ENCODE peak calls at places on chromosome 18, in eight cellular contexts. Q is stomach, O is GM12865, R is RWPE1, Z is lung, S is OCI-LY7, J is GM10248, F is endothelial cell. I is an unnamed sample.

GRCh38 chr18:75264195-75264594 is 53.6 kb downstream of the TSHZ1 start:
- DNase-seq in R (no peak), F (no peak), O (no peak), Q (no peak), J (no peak), S (no peak), Z (no peak), I (no peak)

GRCh38 chr18:48639772-48640432 is 101.1 kb downstream of the CTIF start:
- DNase-seq in S (no peak), J (no peak), R (peak), O (peak), Z (no peak), F (peak), Q (no peak), I (no peak)

GRCh38 chr18:71168576-71169145 is 879.8 kb downstream of the SOCS6 start:
- DNase-seq in Q (no peak), Z (no peak), S (no peak), O (no peak), F (no peak), R (no peak), J (no peak), I (no peak)

GRCh38 chr18:63177259-63177658 is 142.3 kb downstream of the BCL2 start:
- DNase-seq in Z (no peak), R (no peak), O (no peak), S (no peak), J (no peak), F (no peak), Q (no peak), I (no peak)

GRCh38 chr18:48183613-48184012 is 225.6 kb downstream of the ZBTB7C start:
- DNase-seq in Z (no peak), J (no peak), O (no peak), Q (no peak), S (no peak), R (no peak), F (no peak), I (no peak)

GRCh38 chr18:33116376-33116775 is 324.1 kb downstream of the CCDC178 start:
- DNase-seq in Z (no peak), J (no peak), Q (peak), S (no peak), O (no peak), R (no peak), F (no peak), I (no peak)

GRCh38 chr18:1585881-1586488 is 681.3 kb downstream of the ADCYAP1 start:
- DNase-seq in R (peak), J (peak), Z (no peak), O (peak), S (peak), F (no peak), Q (no peak), I (peak)

GRCh38 chr18:61817086-61817485 is 75.7 kb downstream of the RNF152 start:
- DNase-seq in S (no peak), Q (no peak), R (no peak), F (no peak), J (no peak), O (no peak), Z (no peak), I (no peak)

GRCh38 chr18:63102941-63103744 is 216.4 kb downstream of the BCL2 start:
- DNase-seq in F (no peak), Z (no peak), R (no peak), S (no peak), Q (no peak), J (no peak), O (no peak), I (no peak)

GRCh38 chr18:26003817-26004216 is 86.6 kb downstream of the SS18 start:
- DNase-seq in F (no peak), R (no peak), S (no peak), J (no peak), Q (no peak), O (no peak), Z (no peak), I (no peak)

GRCh38 chr18:13268035-13268700 is 49.6 kb downstream of the LDLRAD4 start:
- DNase-seq in R (no peak), J (no peak), Q (peak), Z (no peak), S (no peak), F (no peak), O (no peak), I (no peak)

GRCh38 chr18:74942319-74942910 is 266.5 kb downstream of the PTGR3 start:
- DNase-seq in S (no peak), Z (no peak), Q (no peak), F (no peak), O (peak), R (no peak), J (peak), I (peak)

GRCh38 chr18:49444599-49444998 is 15.8 kb downstream of the DYM start:
- DNase-seq in J (no peak), R (no peak), Z (no peak), F (no peak), O (no peak), Q (no peak), S (no peak), I (no peak)

GRCh38 chr18:38493991-38494559 is 928.5 kb upstream of the CELF4 start:
- DNase-seq in O (peak), Q (no peak), R (no peak), S (no peak), Z (no peak), F (no peak), J (no peak), I (no peak)

GRCh38 chr18:5630057-5630765 is 86.4 kb upstream of the EPB41L3 start:
- DNase-seq in Q (peak), R (peak), O (peak), F (peak), S (no peak), Z (peak), J (peak), I (peak)

GRCh38 chr18:65606551-65607130 is 144.2 kb upstream of the CDH7 start:
- DNase-seq in J (no peak), O (no peak), Z (no peak), S (no peak), Q (no peak), R (no peak), F (no peak), I (no peak)

DNA sequence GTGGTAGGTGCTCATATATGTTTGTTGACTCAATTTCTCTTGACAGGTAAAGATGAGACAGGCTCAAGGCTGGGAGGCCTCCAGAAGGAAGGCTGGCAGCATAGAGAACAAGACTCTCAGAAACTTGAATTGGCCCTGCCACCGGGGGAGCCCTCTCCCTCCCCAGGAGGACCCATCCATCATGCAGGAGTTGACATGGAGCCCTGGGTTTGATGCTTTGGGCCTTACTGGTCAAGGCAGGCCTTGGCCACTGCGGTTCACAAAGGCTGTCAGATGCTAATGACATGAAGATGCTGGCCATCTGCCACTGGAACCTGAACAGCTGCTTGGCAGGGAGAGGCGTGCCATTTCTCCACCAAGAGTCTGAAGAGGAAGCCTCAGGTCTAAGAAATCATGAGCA is 193.6 kb downstream of the MTCL1 start:
- DNase-seq in S (peak), J (no peak), Q (no peak), F (no peak), O (no peak), Z (no peak), R (no peak), I (no peak)
- TF ChIP-seq CTCF in S (peak), J (no peak), Q (no peak), F (no peak), O (no peak), Z (no peak), R (no peak), I (no peak)

DNA sequence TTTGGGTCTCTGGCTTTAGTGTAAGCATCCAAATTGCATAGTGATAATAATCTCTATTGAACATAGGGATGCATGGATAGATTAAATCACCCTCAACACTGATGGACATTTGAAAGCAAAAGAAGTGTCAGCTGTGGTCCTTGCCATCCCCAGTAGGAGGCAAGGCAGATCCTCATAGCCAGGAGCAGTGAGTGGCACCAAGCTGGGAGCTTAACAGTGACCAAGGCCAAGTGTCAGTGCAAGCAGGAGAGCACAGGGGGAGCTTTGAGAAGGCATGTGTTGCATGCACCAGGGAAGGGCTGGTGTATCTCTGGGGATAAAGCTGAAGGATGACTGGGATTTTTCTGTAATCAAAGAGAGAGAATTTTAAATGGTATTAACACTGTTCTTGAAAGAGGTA is 14.7 kb downstream of the SLC14A1 start:
- DNase-seq in Z (no peak), R (no peak), F (no peak), Q (no peak), O (no peak), S (no peak), J (no peak), I (no peak)
- TF ChIP-seq CTCF in Z (no peak), R (no peak), F (no peak), Q (no peak), O (no peak), S (no peak), J (no peak), I (no peak)

GRCh38 chr18:7953085-7953958 is 386.2 kb downstream of the PTPRM start:
- DNase-seq in Q (no peak), F (no peak), R (no peak), J (peak), O (peak), S (no peak), Z (no peak), I (peak)

GRCh38 chr18:7954229-7954628 is 387.1 kb downstream of the PTPRM start:
- DNase-seq in Q (no peak), O (no peak), Z (no peak), J (no peak), F (no peak), R (no peak), S (no peak), I (no peak)

GRCh38 chr18:7946724-7947377 is 379.7 kb downstream of the PTPRM start:
- DNase-seq in O (peak), R (peak), Z (peak), S (no peak), J (no peak), F (peak), Q (peak), I (no peak)

GRCh38 chr18:7955175-7955574 is 388.1 kb downstream of the PTPRM start:
- DNase-seq in Q (no peak), S (no peak), O (no peak), J (no peak), F (no peak), R (no peak), Z (no peak), I (no peak)

GRCh38 chr18:7950380-7951143 is 383.4 kb downstream of the PTPRM start:
- DNase-seq in F (no peak), Z (no peak), J (no peak), S (no peak), O (no peak), Q (peak), R (peak), I (no peak)
- TF ChIP-seq CTCF in F (no peak), Z (no peak), J (no peak), S (no peak), O (no peak), Q (no peak), R (no peak), I (no peak)

GRCh38 chr18:3970929-3971328 is 484.2 kb downstream of the DLGAP1 start:
- DNase-seq in R (no peak), S (peak), F (no peak), O (no peak), Z (no peak), J (no peak), Q (no peak), I (no peak)
- TF ChIP-seq CTCF in R (no peak), S (peak), F (no peak), O (no peak), Z (no peak), J (no peak), Q (no peak), I (no peak)

DNA sequence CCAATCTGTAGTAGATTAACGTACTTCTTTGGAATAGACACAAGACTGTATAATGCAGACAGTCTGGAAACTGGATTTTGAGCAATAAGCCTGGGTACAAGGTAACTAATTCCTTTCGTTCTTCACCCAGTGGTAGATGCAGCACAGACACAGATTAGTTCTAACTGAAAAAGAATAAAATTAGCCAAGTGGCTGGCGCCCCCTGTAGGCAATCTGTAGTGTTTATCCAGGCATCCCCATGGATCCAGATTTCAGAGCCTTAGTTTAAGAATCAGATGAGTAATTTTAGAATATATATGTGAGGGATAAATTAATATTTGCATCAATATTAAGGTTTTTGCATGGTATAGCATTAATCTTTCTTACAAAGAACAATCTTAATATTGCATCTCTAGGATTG is 563.9 kb downstream of the DCC start:
- DNase-seq in O (peak), Z (peak), R (peak), S (peak), F (peak), J (no peak), Q (peak), I (peak)
- TF ChIP-seq CTCF in O (peak), Z (peak), R (peak), S (peak), F (peak), J (peak), Q (peak), I (peak)

DNA sequence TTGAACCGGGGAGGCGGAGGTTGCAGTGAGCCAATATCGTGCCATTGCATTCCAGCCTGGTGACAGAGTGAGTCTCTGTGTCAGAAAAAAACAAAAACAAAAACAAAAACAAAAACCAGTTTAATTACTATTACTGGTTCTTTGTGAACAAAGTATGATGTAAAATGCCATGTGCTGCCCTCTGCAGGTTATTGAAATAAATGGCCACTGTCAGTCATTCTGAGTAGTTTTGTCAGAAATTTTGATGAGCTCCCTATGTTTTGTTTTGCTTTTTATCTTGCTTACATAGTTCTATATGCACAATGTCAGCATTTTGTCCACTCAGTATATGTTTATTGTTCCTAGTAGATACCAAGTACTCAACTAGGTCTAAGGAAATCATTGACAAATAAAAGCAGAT is 423.6 kb upstream of the CHST9 start:
- DNase-seq in J (no peak), R (peak), S (peak), Z (no peak), O (peak), Q (no peak), F (peak), I (peak)
- TF ChIP-seq CTCF in J (peak), R (peak), S (peak), Z (no peak), O (peak), Q (no peak), F (peak), I (peak)